ENCODE peak calls at places on chromosomes 12 and 14, in ten cellular contexts. J is HepG2, L is K562, S is HCT116, P is GM23248, T is mammary epithelial cell, A is H9, H is NT2/D1, U is fibroblast of lung, M is MM.1S. Z is an unnamed sample.
A peak's percentile ranks its signal among the peaks of the same experiment; 100 is the strongest.

GRCh38 chr12:108856428-108857157 is 790 bp downstream of the SSH1 start:
- DNase-seq in J (peak; percentile 25), L (peak; percentile 59), S (no peak), P (peak; percentile 92), T (peak; percentile 73), A (peak; percentile 58), H (no peak), U (peak; percentile 89), M (peak; percentile 48), Z (peak; percentile 82)

GRCh38 chr14:61213116-61213720 is 67.9 kb downstream of the TMEM30B start:
- DNase-seq in J (no peak), L (no peak), S (no peak), P (peak; percentile 85), T (no peak), A (no peak), H (no peak), U (no peak), M (no peak), Z (peak; percentile 83)

GRCh38 chr12:81077686-81078441 is at the start of gene ACSS3:
- DNase-seq in J (peak; percentile 67), L (no peak), S (no peak), P (peak; percentile 45), T (no peak), A (peak; percentile 94), H (peak; percentile 66), U (peak; percentile 60), M (no peak), Z (peak; percentile 44)

GRCh38 chr14:22822619-22823551 is 6.8 kb upstream of the MRPL52 start:
- DNase-seq in J (peak; percentile 78), L (peak; percentile 87), S (peak; percentile 51), P (peak; percentile 94), T (peak; percentile 63), A (peak; percentile 97), H (peak; percentile 78), U (peak; percentile 92), M (peak; percentile 41), Z (peak; percentile 95)

GRCh38 chr12:100404769-100405407 is 48.0 kb downstream of the SLC17A8 start:
- DNase-seq in J (peak; percentile 76), L (peak; percentile 79), S (peak; percentile 84), P (peak; percentile 75), T (peak; percentile 10), A (peak; percentile 93), H (peak; percentile 79), U (peak; percentile 15), M (peak; percentile 62), Z (peak; percentile 50)

GRCh38 chr14:91805659-91806058 is 61.7 kb downstream of the TC2N start:
- DNase-seq in J (no peak), L (no peak), S (no peak), P (no peak), T (no peak), A (no peak), H (no peak), U (no peak), M (no peak), Z (no peak)

GRCh38 chr12:76085159-76085868 is 829 bp upstream of the NAP1L1 start:
- DNase-seq in J (no peak), L (peak; percentile 64), S (no peak), P (peak; percentile 51), T (peak; percentile 10), A (no peak), H (no peak), U (peak; percentile 64), M (peak; percentile 19), Z (peak; percentile 30)

GRCh38 chr12:52380271-52380694 is 5.2 kb downstream of the KRT84 start:
- DNase-seq in J (no peak), L (peak; percentile 8), S (no peak), P (peak; percentile 57), T (peak; percentile 58), A (peak; percentile 81), H (peak; percentile 8), U (no peak), M (no peak), Z (peak; percentile 46)

GRCh38 chr14:68779761-68780323 is 13.0 kb downstream of the ZFP36L1 start:
- DNase-seq in J (peak; percentile 96), L (peak; percentile 47), S (peak; percentile 94), P (peak; percentile 97), T (peak; percentile 64), A (no peak), H (no peak), U (peak; percentile 97), M (no peak), Z (peak; percentile 84)

GRCh38 chr14:77067632-77068514 is 30.2 kb upstream of the CIPC start:
- DNase-seq in J (no peak), L (peak; percentile 61), S (peak; percentile 42), P (peak; percentile 82), T (peak; percentile 54), A (peak; percentile 85), H (no peak), U (peak; percentile 51), M (peak; percentile 36), Z (peak; percentile 86)

GRCh38 chr12:115752151-115752550 is 525.3 kb downstream of the MED13L start:
- DNase-seq in J (no peak), L (no peak), S (no peak), P (peak; percentile 20), T (no peak), A (no peak), H (no peak), U (peak; percentile 63), M (no peak), Z (peak; percentile 46)

GRCh38 chr12:115755061-115755751 is 522.3 kb downstream of the MED13L start:
- DNase-seq in J (no peak), L (no peak), S (no peak), P (no peak), T (no peak), A (no peak), H (no peak), U (no peak), M (no peak), Z (peak; percentile 51)

GRCh38 chr12:115755752-115756140 is 521.7 kb downstream of the MED13L start:
- DNase-seq in J (no peak), L (no peak), S (no peak), P (no peak), T (no peak), A (no peak), H (no peak), U (no peak), M (no peak), Z (peak; percentile 48)

GRCh38 chr12:115750340-115750739 is 527.2 kb downstream of the MED13L start:
- DNase-seq in J (no peak), L (no peak), S (no peak), P (no peak), T (no peak), A (no peak), H (no peak), U (no peak), M (no peak), Z (no peak)

DNA sequence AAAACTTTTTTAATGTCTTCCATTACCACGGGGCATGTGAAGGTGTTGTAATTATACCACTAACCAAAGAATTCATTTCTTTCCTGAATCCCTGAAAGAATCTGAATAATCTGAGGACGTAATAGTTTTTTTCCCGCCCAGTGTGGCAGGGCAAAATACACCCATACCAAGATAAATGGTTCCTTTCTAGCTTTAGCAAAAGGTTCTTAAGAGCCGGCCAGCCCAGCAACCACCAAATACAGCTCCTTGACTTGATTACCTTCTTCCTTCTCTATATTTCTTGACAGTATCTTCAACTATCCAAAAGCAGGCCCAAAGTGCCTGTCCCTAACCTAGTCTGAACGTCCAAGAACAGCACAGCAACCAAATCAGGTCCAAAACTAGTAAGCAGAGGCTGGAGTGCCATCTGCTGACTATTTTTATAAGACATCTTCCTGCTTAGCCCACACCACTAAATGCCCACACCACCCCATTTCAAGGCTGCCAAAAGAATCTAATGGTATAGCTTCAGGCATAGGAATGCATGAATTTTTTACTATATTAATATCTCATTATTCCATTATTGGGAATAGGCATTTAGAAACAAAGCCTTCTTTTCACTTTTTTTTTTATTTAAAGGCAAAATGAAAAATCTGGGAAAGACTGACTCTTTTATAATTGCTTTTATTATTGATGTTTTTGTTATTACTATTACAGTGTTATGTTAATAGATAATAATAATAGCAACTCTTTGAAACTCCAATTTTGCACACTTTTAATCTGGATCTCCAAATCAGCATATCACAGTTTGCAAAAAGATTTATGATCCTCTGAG is 524.4 kb downstream of the MED13L start:
- DNase-seq in J (peak; percentile 58), L (peak; percentile 48), S (peak; percentile 42), P (peak; percentile 81), T (peak; percentile 52), A (peak; percentile 50), H (peak; percentile 44), U (peak; percentile 66), M (peak; percentile 21), Z (peak; percentile 95)
- H3K9ac ChIP-seq in J (no peak overlapping the region), L (no peak overlapping the region), S (no peak overlapping the region), P (no peak overlapping the region), T (no peak overlapping the region), A (no peak overlapping the region), H (no peak overlapping the region), U (no peak overlapping the region), M (no peak overlapping the region), Z (no peak overlapping the region)

DNA sequence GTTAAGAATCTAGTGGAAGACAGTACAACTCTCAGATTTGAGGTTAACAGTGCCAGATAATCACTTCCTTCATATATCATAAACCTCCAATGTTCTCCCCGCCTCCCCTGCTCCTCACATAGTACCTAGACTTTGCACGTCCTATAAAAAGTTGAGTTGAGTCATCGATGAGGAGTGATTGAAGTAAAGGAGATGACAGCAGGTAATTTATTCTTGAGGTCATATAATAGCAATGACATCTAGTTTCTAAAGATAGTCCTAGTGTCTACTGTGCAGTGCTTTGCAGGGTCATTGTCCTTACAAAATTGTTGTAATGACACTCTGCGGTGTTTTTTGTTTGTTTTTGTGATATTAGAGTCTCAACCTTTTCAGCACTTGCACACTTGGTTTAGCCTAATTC is 510.5 kb upstream of the LRFN5 start:
- DNase-seq in J (no peak), L (no peak), S (no peak), P (no peak), T (no peak), A (no peak), H (no peak), U (no peak), M (no peak), Z (no peak)
- H3K4me1 ChIP-seq in J (no peaks in the 10 kb centered on the region), L (no peaks in the 10 kb centered on the region), S (no peaks in the 10 kb centered on the region), P (no peaks in the 10 kb centered on the region), T (no peaks in the 10 kb centered on the region), A (no peaks in the 10 kb centered on the region), H (no peaks in the 10 kb centered on the region), U (no peaks in the 10 kb centered on the region), M (no peaks in the 10 kb centered on the region), Z (no peaks in the 10 kb centered on the region)

GRCh38 chr14:100192250-100192671 is 32.8 kb upstream of the DEGS2 start:
- DNase-seq in J (no peak), L (no peak), S (no peak), P (no peak), T (no peak), A (no peak), H (no peak), U (no peak), M (no peak), Z (no peak)
- H3K9ac ChIP-seq in J (peak overlapping the region; percentile 91), L (peak overlapping the region; percentile 79), S (peak overlapping the region; percentile 87), P (peak overlapping the region; percentile 88), T (peak overlapping the region; percentile 51), A (no peak overlapping the region), H (peak overlapping the region; percentile 80), U (peak overlapping the region; percentile 66), M (peak overlapping the region; percentile 69), Z (peak overlapping the region; percentile 88)

DNA sequence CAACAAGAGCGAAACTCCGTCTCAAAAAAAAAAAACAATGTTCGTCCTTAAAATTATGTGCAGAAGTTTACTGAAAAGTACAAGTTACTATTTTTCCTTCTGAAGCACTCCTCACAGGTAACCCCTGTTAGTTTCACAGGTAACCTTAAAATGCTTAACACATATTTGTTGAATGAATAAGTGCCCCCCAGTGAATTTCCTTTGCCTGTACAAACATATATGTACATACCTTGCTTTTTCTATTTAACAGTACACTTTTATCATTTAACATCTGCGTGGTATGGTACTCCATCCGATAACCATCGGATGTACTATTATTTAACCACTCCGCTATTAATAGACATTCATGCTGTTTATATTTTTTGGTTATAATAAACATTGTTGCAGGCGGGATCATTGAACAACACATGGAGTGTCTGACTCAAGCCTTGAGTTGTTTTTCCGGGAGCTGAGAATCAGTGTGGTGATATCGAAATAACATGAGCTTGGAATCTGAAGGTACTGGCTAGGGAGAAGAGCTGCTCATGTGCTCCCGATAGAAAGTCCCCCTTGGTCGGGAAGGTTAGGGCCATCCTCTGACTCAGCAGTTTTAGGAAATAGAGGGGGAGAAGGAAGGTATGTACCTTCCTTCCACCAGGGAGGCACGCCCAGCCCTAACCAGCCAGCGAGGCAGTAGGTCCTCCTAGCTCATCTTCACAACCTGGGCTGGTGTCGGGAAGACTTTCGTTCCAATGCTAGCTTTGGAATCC is 1.6 kb upstream of the RAB35 start:
- DNase-seq in J (peak; percentile 45), L (peak; percentile 76), S (no peak), P (peak; percentile 84), T (peak; percentile 66), A (peak; percentile 88), H (peak; percentile 49), U (peak; percentile 39), M (no peak), Z (peak; percentile 41)
- H3K4me1 ChIP-seq in J (peaks cover 70% of the 10 kb centered on the region), L (peaks cover 21% of the 10 kb centered on the region), S (peaks cover 17% of the 10 kb centered on the region), P (peaks cover 36% of the 10 kb centered on the region), T (peaks cover 25% of the 10 kb centered on the region), A (peaks cover 6% of the 10 kb centered on the region), H (peaks cover 11% of the 10 kb centered on the region), U (peaks cover 5% of the 10 kb centered on the region), M (peaks cover 33% of the 10 kb centered on the region), Z (peaks cover 41% of the 10 kb centered on the region)